ENCODE peak calls at places on chromosomes 11 and 22, in four cellular contexts. Y, U, C and L are unnamed samples.

GRCh38 chr11:121071456-121072236 is 29.4 kb upstream of the TECTA start:
- DNase-seq in Y (no peak), U (no peak), C (no peak), L (no peak)

GRCh38 chr22:19097518-19097917 is 24.7 kb downstream of the DGCR2 start:
- DNase-seq in Y (no peak), U (no peak), C (no peak), L (no peak)

GRCh38 chr11:134566311-134566710 is 154.3 kb upstream of the B3GAT1 start:
- DNase-seq in Y (no peak), U (no peak), C (no peak), L (no peak)

GRCh38 chr22:44906999-44907644 is 102.7 kb downstream of the PHF21B start:
- DNase-seq in Y (no peak), U (peak), C (no peak), L (no peak)

GRCh38 chr11:59801981-59802638 is 8.5 kb downstream of the MRPL16 start:
- DNase-seq in Y (peak), U (no peak), C (no peak), L (no peak)

GRCh38 chr11:117703209-117703608 is 93.8 kb downstream of the DSCAML1 start:
- DNase-seq in Y (no peak), U (no peak), C (no peak), L (no peak)

GRCh38 chr11:92340839-92341238 is 116.2 kb downstream of the FAT3 start:
- DNase-seq in Y (peak), U (no peak), C (no peak), L (no peak)

GRCh38 chr22:37501176-37501609 is 15.0 kb upstream of the MFNG start:
- DNase-seq in Y (no peak), U (no peak), C (peak), L (peak)

GRCh38 chr22:39408807-39409206 is 9.2 kb downstream of the TAB1 start:
- DNase-seq in Y (no peak), U (no peak), C (no peak), L (no peak)

GRCh38 chr22:17381237-17381913 is 12.1 kb downstream of the CECR2 start:
- DNase-seq in Y (no peak), U (no peak), C (no peak), L (no peak)

GRCh38 chr22:39185601-39186012 is 33.1 kb upstream of the CBX7 start:
- DNase-seq in Y (peak), U (peak), C (peak), L (peak)

GRCh38 chr22:43471606-43472135 is 59.9 kb downstream of the MPPED1 start:
- DNase-seq in Y (no peak), U (peak), C (no peak), L (no peak)